ENCODE peak calls at places on chromosome 16, in nine cellular contexts. A, N, D, G, S, C, I, J and P are unnamed samples.

GRCh38 chr16:68366062-68366461 is 55.2 kb downstream of the PRMT7 start:
- DNase-seq in A (no peak), N (no peak), D (no peak), G (no peak), S (no peak), C (no peak), I (no peak), J (no peak), P (no peak)

GRCh38 chr16:49466881-49467280 is 93.3 kb downstream of the C16orf78 start:
- DNase-seq in A (no peak), N (no peak), D (no peak), G (no peak), S (no peak), C (no peak), I (peak; percentile 19), J (no peak), P (no peak)

GRCh38 chr16:50338371-50339231 is 30.2 kb downstream of the BRD7 start:
- DNase-seq in A (no peak), N (no peak), D (no peak), G (no peak), S (no peak), C (no peak), I (no peak), J (no peak), P (no peak)

GRCh38 chr16:66382171-66382965 is 15.9 kb downstream of the CDH5 start:
- DNase-seq in A (no peak), N (peak; percentile 53), D (no peak), G (no peak), S (no peak), C (peak; percentile 75), I (no peak), J (peak; percentile 98), P (no peak)

GRCh38 chr16:73214825-73215481 is 167.0 kb upstream of the ZFHX3 start:
- DNase-seq in A (peak; percentile 39), N (no peak), D (peak; percentile 24), G (no peak), S (no peak), C (peak; percentile 87), I (no peak), J (no peak), P (no peak)

GRCh38 chr16:66262253-66263167 is 104.0 kb upstream of the CDH5 start:
- DNase-seq in A (peak; percentile 68), N (no peak), D (peak; percentile 63), G (peak; percentile 61), S (no peak), C (no peak), I (no peak), J (no peak), P (no peak)

GRCh38 chr16:23757116-23757515 is 2.3 kb downstream of the CHP2 start:
- DNase-seq in A (no peak), N (no peak), D (no peak), G (no peak), S (no peak), C (no peak), I (no peak), J (no peak), P (no peak)

GRCh38 chr16:20899503-20900298 is 457 bp downstream of the DCUN1D3 start:
- DNase-seq in A (no peak), N (no peak), D (no peak), G (peak; percentile 21), S (peak; percentile 57), C (no peak), I (no peak), J (peak; percentile 43), P (no peak)

GRCh38 chr16:80994451-80994850 is 12.2 kb downstream of the CMC2 start:
- DNase-seq in A (no peak), N (no peak), D (no peak), G (no peak), S (no peak), C (no peak), I (no peak), J (no peak), P (no peak)

GRCh38 chr16:50615891-50616290 is 65.2 kb downstream of the SNX20 start:
- DNase-seq in A (no peak), N (no peak), D (no peak), G (no peak), S (no peak), C (no peak), I (no peak), J (no peak), P (no peak)

GRCh38 chr16:49468611-49469322 is 95.2 kb downstream of the C16orf78 start:
- DNase-seq in A (no peak), N (no peak), D (no peak), G (no peak), S (no peak), C (no peak), I (peak; percentile 10), J (no peak), P (no peak)

GRCh38 chr16:9345046-9345445 is 253.6 kb downstream of the HAPSTR1 start:
- DNase-seq in A (no peak), N (no peak), D (no peak), G (no peak), S (no peak), C (no peak), I (no peak), J (no peak), P (no peak)

GRCh38 chr16:63614421-63614820 is 1507.4 kb downstream of the CDH11 start:
- DNase-seq in A (no peak), N (no peak), D (no peak), G (no peak), S (no peak), C (peak; percentile 7), I (no peak), J (peak; percentile 42), P (no peak)

GRCh38 chr16:68069511-68070248 is 15.5 kb upstream of the NFATC3 start:
- DNase-seq in A (no peak), N (no peak), D (no peak), G (peak; percentile 60), S (no peak), C (no peak), I (no peak), J (no peak), P (no peak)

GRCh38 chr16:64089697-64090096 is 1032.2 kb downstream of the CDH11 start:
- DNase-seq in A (no peak), N (no peak), D (no peak), G (no peak), S (peak; percentile 13), C (peak; percentile 23), I (no peak), J (peak; percentile 55), P (no peak)

GRCh38 chr16:66927918-66928649 is 2.7 kb upstream of the RRAD start:
- DNase-seq in A (no peak), N (no peak), D (no peak), G (no peak), S (no peak), C (peak; percentile 9), I (no peak), J (no peak), P (no peak)

DNA sequence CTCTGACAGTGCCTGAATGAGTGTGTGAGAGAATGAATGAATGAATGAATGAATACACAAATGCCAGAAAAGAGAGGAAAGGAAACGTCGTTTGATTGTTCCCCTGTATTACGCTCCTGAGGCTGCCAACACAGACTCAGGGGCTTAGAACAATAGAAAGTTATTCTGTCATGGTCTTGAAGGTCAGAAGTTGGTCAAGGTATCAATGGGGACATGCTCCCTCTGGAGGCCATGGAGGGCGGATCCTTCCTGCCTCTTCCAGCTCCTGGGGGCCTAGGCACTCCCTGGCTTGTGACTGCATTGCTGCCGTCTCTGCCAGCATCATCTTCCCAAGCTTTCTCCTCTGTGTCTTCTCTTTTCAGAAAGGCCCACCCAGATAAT is 1.5 kb upstream of the SLC38A8 start:
- DNase-seq in A (no peak), N (peak; percentile 19), D (no peak), G (no peak), S (peak; percentile 68), C (no peak), I (no peak), J (peak; percentile 20), P (no peak)
- TF ChIP-seq CTCF in A (no peak), N (peak; percentile 61), D (no peak), G (peak; percentile 32), S (peak; percentile 63), C (peak; percentile 64), I (no peak), J (peak; percentile 23), P (peak; percentile 43)

DNA sequence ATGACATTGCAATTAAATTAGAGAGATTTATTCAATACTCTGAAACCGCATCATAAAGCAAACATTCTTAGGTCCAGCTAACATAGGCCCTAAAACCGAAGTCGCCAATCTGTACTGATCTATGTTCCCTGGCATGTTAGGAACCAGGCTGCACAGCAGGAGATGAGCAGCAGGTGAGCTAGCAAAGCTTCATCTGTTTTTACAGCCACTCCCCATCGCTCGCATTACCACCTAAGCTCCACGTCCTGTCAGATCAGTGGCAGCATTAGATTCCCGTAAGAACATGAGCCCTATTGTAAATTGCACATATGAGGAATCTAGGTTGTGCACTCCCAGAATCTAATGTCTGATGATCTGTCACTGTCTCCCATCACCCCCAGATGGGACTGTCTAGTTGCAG is 91.5 kb downstream of the PARN start:
- DNase-seq in A (no peak), N (no peak), D (no peak), G (no peak), S (no peak), C (no peak), I (no peak), J (no peak), P (no peak)
- H3K4me3 ChIP-seq in A (no peak overlapping the region), N (no peak overlapping the region), D (no peak overlapping the region), G (no peak overlapping the region), S (no peak overlapping the region), C (no peak overlapping the region), I (no peak overlapping the region), J (no peak overlapping the region), P (no peak overlapping the region)

DNA sequence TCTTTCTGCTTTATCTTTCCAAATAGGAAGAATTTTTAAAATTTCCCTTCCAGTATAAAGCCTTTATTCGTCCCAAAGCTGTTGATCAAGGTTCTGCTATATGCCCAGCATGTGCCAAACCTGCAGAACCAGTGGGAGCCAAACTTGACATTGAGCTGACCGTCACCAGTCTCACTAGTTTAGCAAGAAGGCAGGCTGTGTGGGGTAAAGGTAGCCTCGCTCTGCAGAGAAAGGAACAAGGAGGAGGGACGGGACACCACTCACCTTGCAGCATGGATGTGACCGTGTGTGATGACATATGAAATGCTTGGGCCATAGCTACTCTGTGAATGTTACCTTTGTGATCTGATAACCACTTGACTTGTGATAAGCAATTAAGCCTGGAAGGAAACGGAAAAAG is 392.2 kb downstream of the CPPED1 start:
- DNase-seq in A (no peak), N (no peak), D (no peak), G (no peak), S (no peak), C (no peak), I (no peak), J (no peak), P (no peak)
- TF ChIP-seq CTCF in A (no peak), N (no peak), D (no peak), G (no peak), S (no peak), C (no peak), I (no peak), J (no peak), P (no peak)

DNA sequence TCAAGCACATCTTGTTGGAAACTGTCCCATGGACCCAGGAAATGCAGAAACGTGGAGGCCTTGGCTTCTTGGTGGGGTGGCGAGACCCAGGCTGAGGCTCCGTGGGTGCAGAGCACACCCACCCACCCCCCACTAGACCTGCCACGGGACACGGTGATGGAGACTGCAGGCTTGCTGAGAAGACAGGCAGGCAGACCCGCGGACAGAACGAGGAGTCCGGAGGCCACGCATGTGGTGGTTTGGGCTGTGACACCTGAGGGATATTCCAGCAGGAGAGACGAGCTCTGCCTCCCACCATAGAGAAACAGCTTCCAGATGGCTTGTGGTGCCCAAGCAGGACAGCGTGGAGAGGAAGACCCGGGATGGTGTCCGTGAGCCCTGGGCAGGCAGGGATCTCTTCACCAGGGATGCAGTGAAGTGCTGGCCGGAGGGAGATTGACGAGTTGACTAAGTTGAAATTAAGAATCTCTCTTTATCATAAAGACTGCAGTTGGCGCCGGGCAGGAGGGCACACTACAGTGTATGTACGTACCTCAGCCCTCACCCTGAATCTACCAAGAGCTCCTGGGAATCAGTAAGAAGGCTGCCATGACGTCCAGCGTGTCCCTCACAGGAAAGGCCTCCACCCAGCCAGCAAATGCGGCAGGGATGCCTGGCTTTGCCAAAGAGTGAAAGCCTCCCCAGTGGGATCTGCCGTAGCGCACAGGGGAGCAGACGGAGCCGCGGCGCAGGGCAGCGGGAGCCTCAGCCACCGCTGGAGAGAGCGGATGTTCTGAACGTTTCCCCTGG is 8.2 kb downstream of the UBE2I start:
- DNase-seq in A (no peak), N (no peak), D (no peak), G (no peak), S (no peak), C (no peak), I (no peak), J (no peak), P (no peak)
- H3K4me3 ChIP-seq in A (no peak overlapping the region), N (no peak overlapping the region), D (no peak overlapping the region), G (no peak overlapping the region), S (no peak overlapping the region), C (no peak overlapping the region), I (no peak overlapping the region), J (no peak overlapping the region), P (no peak overlapping the region)